ENCODE peak calls at places on chromosomes 6 and 20, in four cellular contexts. L is fibroblast of lung, K is astrocyte, E is endothelial cell of umbilical vein. Z is an unnamed sample.

GRCh38 chr6:90156861-90157260 is 139.8 kb downstream of the BACH2 start:
- DNase-seq in L (no peak), K (no peak), E (no peak), Z (no peak)

GRCh38 chr6:26044140-26045045 is 42.8 kb upstream of the HFE start:
- DNase-seq in L (peak; percentile 35), K (no peak), E (no peak), Z (no peak)

GRCh38 chr6:37171141-37171969 is 1.4 kb downstream of the PIM1 start:
- DNase-seq in L (peak; percentile 76), K (peak; percentile 67), E (peak; percentile 48), Z (peak; percentile 51)

GRCh38 chr6:16989382-16989781 is 112.5 kb upstream of the STMND1 start:
- DNase-seq in L (no peak), K (no peak), E (no peak), Z (no peak)

GRCh38 chr6:13334953-13335352 is 6.6 kb upstream of the TBC1D7 start:
- DNase-seq in L (peak; percentile 57), K (peak; percentile 34), E (peak; percentile 89), Z (no peak)

GRCh38 chr6:107618672-107619071 is 128.8 kb downstream of the SOBP start:
- DNase-seq in L (no peak), K (no peak), E (no peak), Z (no peak)

GRCh38 chr6:7545509-7546369 is 4.3 kb downstream of the DSP start:
- DNase-seq in L (peak; percentile 16), K (no peak), E (no peak), Z (peak; percentile 48)

GRCh38 chr6:36290668-36291620 is 21.1 kb downstream of the PNPLA1 start:
- DNase-seq in L (peak; percentile 10), K (no peak), E (peak; percentile 43), Z (peak; percentile 65)

DNA sequence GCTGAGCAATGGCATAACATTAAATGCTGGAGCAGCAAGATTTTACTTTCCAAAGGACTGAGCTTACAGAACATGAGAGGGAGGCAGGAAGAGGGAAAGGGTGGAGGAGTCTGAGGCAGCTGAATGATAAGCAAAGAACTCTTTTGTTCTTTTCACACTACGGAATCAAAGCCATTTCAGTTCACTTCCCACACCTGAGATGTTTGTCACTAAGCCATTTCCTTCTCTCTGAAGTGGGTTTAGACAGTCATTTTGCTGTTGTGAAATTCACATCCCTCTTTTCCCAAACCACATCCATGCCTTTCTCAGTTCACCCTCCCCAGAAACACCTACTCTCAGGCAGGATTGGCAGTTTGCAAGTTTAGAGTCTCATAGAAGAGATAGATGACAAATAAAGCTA is 267.9 kb downstream of the ADGRG6 start:
- DNase-seq in L (peak; percentile 58), K (peak; percentile 48), E (peak; percentile 19), Z (no peak)
- H2AFZ ChIP-seq in L (no peak overlapping the region), K (peak overlapping the region; percentile 23), E (no peak overlapping the region), Z (peak overlapping the region; percentile 4)

GRCh38 chr20:53409177-53409576 is 184.5 kb downstream of the ZNF217 start:
- DNase-seq in L (peak; percentile 4), K (no peak), E (no peak), Z (no peak)
- H4K20me1 ChIP-seq in L (no peaks in the 10 kb centered on the region), K (no peaks in the 10 kb centered on the region), E (no peaks in the 10 kb centered on the region), Z (no peaks in the 10 kb centered on the region)

DNA sequence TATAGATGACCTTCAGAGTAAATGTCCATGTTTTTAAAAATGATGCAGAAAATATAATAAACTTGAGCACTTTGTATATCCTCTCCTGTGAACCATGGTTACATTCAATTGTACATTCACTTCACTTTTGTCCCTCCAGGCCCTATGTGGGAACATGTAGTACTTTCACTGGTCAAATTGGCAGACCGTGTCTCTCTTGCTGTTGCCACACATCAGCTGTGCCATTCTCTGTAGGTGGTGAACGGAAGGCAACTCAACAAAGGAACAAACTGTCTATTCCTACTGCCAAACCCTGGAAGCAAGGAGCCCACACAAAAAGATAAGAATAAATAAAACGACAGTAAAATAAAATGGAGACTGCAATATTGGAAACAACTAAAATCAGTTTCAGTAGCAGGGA is 2.0 kb downstream of the ROS1 start:
- DNase-seq in L (no peak), K (no peak), E (no peak), Z (no peak)
- H3K4me2 ChIP-seq in L (no peak overlapping the region), K (no peak overlapping the region), E (no peak overlapping the region), Z (no peak overlapping the region)

GRCh38 chr20:46056027-46056833 is 27.2 kb downstream of the SLC12A5 start:
- DNase-seq in L (no peak), K (no peak), E (no peak), Z (no peak)

GRCh38 chr20:46060301-46060881 is 29.4 kb downstream of the NCOA5 start:
- DNase-seq in L (no peak), K (no peak), E (peak; percentile 64), Z (no peak)

GRCh38 chr20:46056970-46057855 is 28.2 kb downstream of the SLC12A5 start:
- DNase-seq in L (peak; percentile 42), K (peak; percentile 25), E (peak; percentile 42), Z (peak; percentile 78)

GRCh38 chr20:46058656-46059281 is 29.8 kb downstream of the SLC12A5 start:
- DNase-seq in L (no peak), K (no peak), E (no peak), Z (peak; percentile 32)

GRCh38 chr20:46057856-46058655 is 29.0 kb downstream of the SLC12A5 start:
- DNase-seq in L (peak; percentile 35), K (peak; percentile 10), E (peak; percentile 56), Z (peak; percentile 68)
- H2AFZ ChIP-seq in L (no peak overlapping the region), K (peak overlapping the region; percentile 60), E (no peak overlapping the region), Z (no peak overlapping the region)

GRCh38 chr6:156872903-156873302 is 95.7 kb downstream of the ARID1B start:
- DNase-seq in L (no peak), K (no peak), E (no peak), Z (no peak)

GRCh38 chr6:156870926-156871539 is 93.9 kb downstream of the ARID1B start:
- DNase-seq in L (no peak), K (no peak), E (no peak), Z (no peak)

GRCh38 chr6:156875062-156875461 is 97.9 kb downstream of the ARID1B start:
- DNase-seq in L (no peak), K (no peak), E (no peak), Z (no peak)

GRCh38 chr6:156876302-156876701 is 99.1 kb downstream of the ARID1B start:
- DNase-seq in L (no peak), K (no peak), E (no peak), Z (no peak)

GRCh38 chr6:156873654-156874380 is 96.6 kb downstream of the ARID1B start:
- DNase-seq in L (no peak), K (no peak), E (no peak), Z (no peak)
- H4K20me1 ChIP-seq in L (no peaks in the 10 kb centered on the region), K (peaks cover 92% of the 10 kb centered on the region), E (no peaks in the 10 kb centered on the region), Z (peaks cover 55% of the 10 kb centered on the region)

GRCh38 chr6:128259036-128259734 is 261.2 kb downstream of the PTPRK start:
- DNase-seq in L (no peak), K (no peak), E (no peak), Z (no peak)

GRCh38 chr6:128265706-128266105 is 254.7 kb downstream of the PTPRK start:
- DNase-seq in L (no peak), K (no peak), E (no peak), Z (no peak)

GRCh38 chr6:128256100-128256499 is 264.3 kb downstream of the PTPRK start:
- DNase-seq in L (no peak), K (no peak), E (no peak), Z (peak; percentile 7)

DNA sequence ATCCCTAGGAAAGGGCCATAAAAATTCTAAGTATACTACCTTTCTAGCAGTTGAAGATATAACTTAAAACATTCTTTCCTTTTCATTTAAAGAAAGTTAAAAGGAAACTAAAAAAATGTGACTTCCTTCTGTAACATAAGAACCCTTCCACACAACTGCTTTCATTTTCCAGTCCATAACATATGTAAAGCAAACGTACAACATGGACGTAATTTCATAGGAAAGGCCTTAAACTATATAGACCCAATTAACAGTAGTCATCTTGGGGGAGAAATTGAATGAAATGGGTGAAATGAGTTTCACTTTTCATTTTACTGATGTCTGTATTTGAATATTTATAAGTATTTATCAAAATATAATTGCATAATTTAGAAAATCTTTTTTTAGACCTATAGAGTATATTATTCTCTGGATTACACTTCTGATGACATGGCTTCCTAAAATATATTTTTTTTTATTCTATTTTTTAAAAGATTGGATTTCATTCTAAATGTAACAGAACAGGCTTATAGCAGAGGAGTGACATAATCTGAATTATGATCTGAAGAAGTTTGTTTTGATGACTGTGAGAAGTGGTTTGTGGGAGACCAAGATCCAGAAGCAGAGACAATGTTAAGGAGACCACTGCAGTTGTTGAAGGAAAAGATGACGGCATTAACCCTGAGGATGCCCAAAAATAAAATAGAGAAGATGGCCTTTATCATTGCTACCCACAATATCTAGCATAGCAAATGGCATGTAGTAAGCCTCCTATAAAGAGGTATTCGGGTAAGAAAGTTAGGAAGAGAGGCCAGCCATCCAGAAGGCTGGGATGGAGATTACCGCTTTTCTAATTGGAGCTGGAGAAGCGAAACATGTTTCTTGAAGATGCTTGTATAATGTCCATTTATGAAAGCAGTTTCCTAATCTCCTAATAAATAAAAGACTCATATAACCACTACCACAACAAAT is 260.4 kb downstream of the PTPRK start:
- DNase-seq in L (no peak), K (no peak), E (no peak), Z (no peak)
- H3K4me2 ChIP-seq in L (peak overlapping the region; percentile 78), K (no peak overlapping the region), E (no peak overlapping the region), Z (no peak overlapping the region)

Z was measured in hepatocyte.